ENCODE peak calls at places on chromosome 11, in seven cellular contexts. V is NCI-H510A, Z is non-pigmented ciliary epithelial cell, O is aorta, N is GM13977, E is T-helper 2 cell, U is WERI-Rb-1. P is an unnamed sample.

GRCh38 chr11:124922831-124923230 is 3.8 kb downstream of the HEPN1 start:
- DNase-seq in Z (no peak), N (no peak), U (no peak), E (no peak), V (no peak), O (no peak), P (no peak)

GRCh38 chr11:126109941-126110731 is 47.5 kb upstream of the CDON start:
- DNase-seq in N (peak; percentile 48), Z (no peak), O (peak; percentile 87), U (no peak), E (no peak), V (no peak), P (no peak)

GRCh38 chr11:117218133-117218915 is 13.5 kb downstream of the PCSK7 start:
- DNase-seq in E (no peak), Z (no peak), V (no peak), O (peak; percentile 81), N (no peak), U (no peak), P (no peak)

GRCh38 chr11:62430350-62430749 is 11.5 kb downstream of the SCGB1A1 start:
- DNase-seq in V (no peak), U (no peak), E (no peak), O (no peak), Z (no peak), N (no peak), P (no peak)

GRCh38 chr11:9577032-9577431 is 3.6 kb downstream of the WEE1 start:
- DNase-seq in E (no peak), U (no peak), Z (no peak), V (no peak), O (no peak), N (no peak), P (no peak)

GRCh38 chr11:44400431-44400830 is 90.5 kb upstream of the ALX4 start:
- DNase-seq in N (no peak), Z (no peak), O (no peak), U (no peak), V (no peak), E (no peak), P (no peak)

GRCh38 chr11:2270322-2271076 is at the start of gene ASCL2:
- DNase-seq in Z (no peak), O (no peak), V (no peak), N (no peak), E (no peak), U (no peak), P (no peak)

GRCh38 chr11:31045335-31045734 is 324.2 kb downstream of the DCDC1 start:
- DNase-seq in Z (no peak), V (no peak), U (no peak), E (no peak), N (no peak), O (no peak), P (no peak)

GRCh38 chr11:23278121-23278520 is 417.8 kb upstream of the CCDC179 start:
- DNase-seq in U (no peak), N (no peak), O (no peak), E (no peak), Z (peak; percentile 58), V (no peak), P (no peak)

GRCh38 chr11:61972112-61972795 is 4.8 kb upstream of the FTH1 start:
- DNase-seq in U (no peak), E (no peak), N (no peak), O (peak; percentile 22), Z (peak; percentile 65), V (no peak), P (no peak)